ENCODE peak calls at places on chromosomes 12 and 14, in nine cellular contexts. Y is activated naive CD8-positive, alpha-beta T cell treated with anti-CD3 and anti-CD28 coated beads, Interleukin-2, amount 50 U/mL, for 24 hours; Z is caudate nucleus; O is spleen; R is foreskin fibroblast; I is breast epithelium; Q is stimulated activated CD8-positive, alpha-beta memory T cell treated with anti-CD3 and anti-CD28 coated beads, Interleukin-15, amount 100 ng/mL, for 24 hours; N is effector CD8-positive, alpha-beta T cell; E is endothelial cell. S is an unnamed sample.

GRCh38 chr12:53224268-53224896 is 7.6 kb downstream of the RARG start:
- DNase-seq in Y (no peak), Z (no peak), O (peak; percentile 61), R (peak; percentile 39), I (no peak), Q (no peak), N (no peak), E (no peak), S (no peak)

GRCh38 chr12:65926119-65927004 is 102.1 kb downstream of the HMGA2 start:
- DNase-seq in Y (no peak), Z (no peak), O (no peak), R (no peak), I (no peak), Q (no peak), N (no peak), E (no peak), S (no peak)

GRCh38 chr12:46240436-46240835 is 28.4 kb downstream of the SLC38A1 start:
- DNase-seq in Y (no peak), Z (no peak), O (no peak), R (no peak), I (no peak), Q (no peak), N (no peak), E (no peak), S (no peak)

GRCh38 chr14:93941293-93941910 is 14.3 kb downstream of the FAM181A start:
- DNase-seq in Y (no peak), Z (no peak), O (peak; percentile 76), R (peak; percentile 77), I (no peak), Q (no peak), N (no peak), E (no peak), S (peak; percentile 66)

GRCh38 chr12:9064815-9065606 is 50.7 kb downstream of the A2M start:
- DNase-seq in Y (no peak), Z (peak; percentile 25), O (peak; percentile 80), R (peak; percentile 58), I (peak; percentile 84), Q (no peak), N (no peak), E (peak; percentile 33), S (no peak)

GRCh38 chr12:77152623-77153193 is 87.3 kb upstream of the E2F7 start:
- DNase-seq in Y (no peak), Z (no peak), O (no peak), R (peak; percentile 75), I (no peak), Q (no peak), N (no peak), E (no peak), S (peak; percentile 20)

GRCh38 chr12:120388711-120389431 is 19.9 kb upstream of the MSI1 start:
- DNase-seq in Y (no peak), Z (peak; percentile 6), O (no peak), R (no peak), I (no peak), Q (no peak), N (no peak), E (no peak), S (no peak)

GRCh38 chr12:104737682-104738370 is 220.3 kb downstream of the SLC41A2 start:
- DNase-seq in Y (no peak), Z (no peak), O (no peak), R (no peak), I (no peak), Q (no peak), N (no peak), E (no peak), S (no peak)

GRCh38 chr12:95789126-95790024 is 1.2 kb downstream of the NTN4 start:
- DNase-seq in Y (no peak), Z (no peak), O (no peak), R (peak; percentile 61), I (no peak), Q (no peak), N (no peak), E (peak; percentile 18), S (no peak)

GRCh38 chr14:37617864-37618365 is 22.5 kb downstream of the TTC6 start:
- DNase-seq in Y (no peak), Z (no peak), O (no peak), R (no peak), I (no peak), Q (no peak), N (no peak), E (no peak), S (no peak)

GRCh38 chr12:11650697-11651281 is 1.3 kb downstream of the ETV6 start:
- DNase-seq in Y (no peak), Z (no peak), O (no peak), R (peak; percentile 53), I (no peak), Q (no peak), N (no peak), E (no peak), S (no peak)

GRCh38 chr14:99331796-99332195 is 59.8 kb upstream of the BCL11B start:
- DNase-seq in Y (no peak), Z (no peak), O (peak; percentile 38), R (no peak), I (no peak), Q (no peak), N (no peak), E (no peak), S (no peak)

GRCh38 chr12:71665109-71665476 is 992 bp downstream of the THAP2 start:
- DNase-seq in Y (no peak), Z (no peak), O (no peak), R (no peak), I (no peak), Q (no peak), N (no peak), E (no peak), S (no peak)

S was measured in AG04450.